ENCODE peak calls at places on chromosomes 6 and 20, in seven cellular contexts. C is transverse colon; J is bronchial epithelial cell; P is uterus; F is erythroblast; H is heart left ventricle; A is activated naive CD8-positive, alpha-beta T cell treated with anti-CD3 and anti-CD28 coated beads for 36 hours. Q is an unnamed sample.

GRCh38 chr6:88143768-88144167 is 22.4 kb downstream of the CNR1 start:
- DNase-seq in C (no peak), J (no peak), P (no peak), F (no peak), H (no peak), A (no peak), Q (no peak)

GRCh38 chr6:89834884-89835792 is 5.5 kb downstream of the CASP8AP2 start:
- DNase-seq in C (no peak), J (no peak), P (no peak), F (no peak), H (no peak), A (peak), Q (no peak)

GRCh38 chr6:95364016-95364604 is 213.2 kb upstream of the MANEA start:
- DNase-seq in C (no peak), J (peak), P (no peak), F (peak), H (no peak), A (no peak), Q (no peak)

GRCh38 chr20:41177636-41178035 is 40.3 kb downstream of the PLCG1 start:
- DNase-seq in C (peak), J (peak), P (peak), F (no peak), H (peak), A (no peak), Q (no peak)

GRCh38 chr6:148761532-148761951 is 14.7 kb downstream of the UST start:
- DNase-seq in C (peak), J (no peak), P (peak), F (no peak), H (no peak), A (peak), Q (peak)

GRCh38 chr20:1313236-1313964 is 15.5 kb downstream of the SDCBP2 start:
- DNase-seq in C (peak), J (peak), P (peak), F (peak), H (peak), A (peak), Q (peak)

GRCh38 chr20:47438464-47439381 is 63.0 kb upstream of the NCOA3 start:
- DNase-seq in C (peak), J (peak), P (no peak), F (no peak), H (no peak), A (peak), Q (no peak)

GRCh38 chr6:133991096-133991593 is 38.1 kb downstream of the TBPL1 start:
- DNase-seq in C (no peak), J (peak), P (no peak), F (no peak), H (no peak), A (no peak), Q (no peak)

GRCh38 chr6:169079650-169080049 is 174.0 kb downstream of the THBS2 start:
- DNase-seq in C (no peak), J (peak), P (no peak), F (no peak), H (no peak), A (no peak), Q (no peak)

GRCh38 chr20:54043044-54043967 is 27.1 kb downstream of the BCAS1 start:
- DNase-seq in C (no peak), J (peak), P (no peak), F (peak), H (no peak), A (no peak), Q (no peak)

GRCh38 chr6:38570750-38571149 is 69.0 kb downstream of the BTBD9 start:
- DNase-seq in C (no peak), J (peak), P (no peak), F (no peak), H (no peak), A (no peak), Q (no peak)

Q was measured in mucosa of descending colon.